ENCODE peak calls at places on chromosomes 5 and 9, in five cellular contexts. P is BE2C, F is H9, R is prostate gland, H is activated B cell treated with CpG ODN at 0.5 μM for 24 hours. Q is an unnamed sample.

GRCh38 chr5:99936911-99937310 is 598.3 kb upstream of the FAM174A start:
- DNase-seq in P (no peak), F (no peak), R (no peak), H (no peak), Q (no peak)

GRCh38 chr5:119112151-119112550 is 41.3 kb downstream of the DMXL1 start:
- DNase-seq in P (no peak), F (no peak), R (no peak), H (no peak), Q (no peak)

GRCh38 chr9:131813116-131813515 is 73.2 kb upstream of the RAPGEF1 start:
- DNase-seq in P (no peak), F (no peak), R (no peak), H (no peak), Q (no peak)

GRCh38 chr5:65986050-65986451 is 59.7 kb downstream of the ERBIN start:
- DNase-seq in P (no peak), F (no peak), R (no peak), H (no peak), Q (no peak)

GRCh38 chr9:25255216-25255615 is 423.0 kb downstream of the TUSC1 start:
- DNase-seq in P (no peak), F (no peak), R (no peak), H (no peak), Q (no peak)

GRCh38 chr5:119019431-119020348 is 31.3 kb upstream of the DTWD2 start:
- DNase-seq in P (no peak), F (no peak), R (no peak), H (no peak), Q (no peak)

GRCh38 chr9:124297915-124298645 is 40.3 kb downstream of the NEK6 start:
- DNase-seq in P (no peak), F (no peak), R (no peak), H (no peak), Q (no peak)

GRCh38 chr9:7336356-7337075 is 463.1 kb downstream of the DMAC1 start:
- DNase-seq in P (no peak), F (no peak), R (no peak), H (no peak), Q (no peak)

GRCh38 chr9:133379153-133380086 is 3.3 kb downstream of the STKLD1 start:
- DNase-seq in P (no peak), F (no peak), R (no peak), H (no peak), Q (no peak)

GRCh38 chr5:11346336-11346735 is 557.9 kb downstream of the CTNND2 start:
- DNase-seq in P (no peak), F (peak; percentile 82), R (no peak), H (no peak), Q (no peak)

GRCh38 chr9:106861585-106862114 is 1.3 kb upstream of the ZNF462 start:
- DNase-seq in P (no peak), F (no peak), R (no peak), H (no peak), Q (no peak)

GRCh38 chr9:96858018-96858573 is 3.8 kb upstream of the ZNF782 start:
- DNase-seq in P (no peak), F (no peak), R (no peak), H (no peak), Q (no peak)

GRCh38 chr5:815449-815848 is 30.9 kb upstream of the ZDHHC11B start:
- DNase-seq in P (no peak), F (no peak), R (no peak), H (no peak), Q (no peak)

GRCh38 chr9:6667633-6668280 is 22.2 kb upstream of the GLDC start:
- DNase-seq in P (peak; percentile 20), F (no peak), R (no peak), H (no peak), Q (no peak)

GRCh38 chr5:168301593-168302388 is 10.3 kb downstream of the WWC1 start:
- DNase-seq in P (no peak), F (no peak), R (no peak), H (no peak), Q (no peak)

GRCh38 chr5:133698646-133699526 is 86.5 kb upstream of the FSTL4 start:
- DNase-seq in P (no peak), F (peak; percentile 10), R (no peak), H (no peak), Q (no peak)

GRCh38 chr9:104682642-104683041 is 11.7 kb upstream of the OR13D1 start:
- DNase-seq in P (no peak), F (no peak), R (peak; percentile 4), H (no peak), Q (no peak)

GRCh38 chr5:114940709-114941108 is 229.0 kb downstream of the TRIM36 start:
- DNase-seq in P (no peak), F (no peak), R (no peak), H (no peak), Q (no peak)

GRCh38 chr5:137598341-137598740 is 99.2 kb upstream of the SPOCK1 start:
- DNase-seq in P (no peak), F (no peak), R (no peak), H (no peak), Q (no peak)

GRCh38 chr5:174413520-174414314 is 310.7 kb upstream of the MSX2 start:
- DNase-seq in P (no peak), F (no peak), R (no peak), H (no peak), Q (no peak)

GRCh38 chr5:78320461-78320860 is 26.0 kb upstream of the AP3B1 start:
- DNase-seq in P (peak; percentile 15), F (no peak), R (no peak), H (no peak), Q (no peak)

GRCh38 chr5:54443264-54443663 is 12.2 kb upstream of the HSPB3 start:
- DNase-seq in P (peak; percentile 13), F (no peak), R (no peak), H (no peak), Q (no peak)

DNA sequence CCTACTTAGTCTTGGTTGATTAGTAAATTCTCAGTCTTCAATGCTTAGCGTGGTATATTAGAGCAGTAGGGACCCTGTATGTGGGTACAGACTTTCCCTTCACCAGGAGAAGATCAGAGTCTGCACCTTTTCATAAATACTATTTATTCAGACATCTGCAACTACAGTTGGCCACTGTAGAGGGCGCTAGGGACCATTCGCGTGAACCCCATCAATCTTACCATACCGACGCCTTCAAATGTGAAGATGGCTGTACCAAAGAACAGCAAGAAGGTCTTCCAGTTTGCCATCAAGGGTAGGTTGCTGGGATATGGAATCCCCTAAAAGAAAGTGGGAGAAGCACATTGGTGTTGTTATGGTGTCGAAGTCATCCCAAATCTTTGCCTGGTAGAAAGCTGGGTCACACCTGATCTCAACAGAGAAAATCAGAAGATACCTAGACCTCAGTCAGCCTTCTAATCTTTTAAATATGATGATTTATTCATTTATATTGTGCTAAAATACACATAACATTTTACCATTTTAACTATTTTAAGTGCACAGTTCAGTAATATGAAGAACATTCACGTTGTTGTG is 19.1 kb downstream of the SLC36A3 start:
- DNase-seq in P (no peak), F (peak; percentile 43), R (no peak), H (no peak), Q (no peak)
- TF ChIP-seq CTCF in P (peak; percentile 34), F (peak; percentile 76), R (no peak), H (no peak), Q (peak; percentile 82)

GRCh38 chr5:131533844-131534243 is 101.2 kb downstream of the RAPGEF6 start:
- DNase-seq in P (no peak), F (no peak), R (no peak), H (no peak), Q (no peak)
- TF ChIP-seq CTCF in P (peak; percentile 60), F (peak; percentile 58), R (no peak), H (no peak), Q (no peak)

GRCh38 chr5:91379602-91380490 is 3.3 kb downstream of the ARRDC3 start:
- DNase-seq in P (peak; percentile 97), F (peak; percentile 96), R (peak; percentile 91), H (peak; percentile 98), Q (peak; percentile 95)
- TF ChIP-seq CTCF in P (no peak), F (no peak), R (no peak), H (no peak), Q (no peak)

DNA sequence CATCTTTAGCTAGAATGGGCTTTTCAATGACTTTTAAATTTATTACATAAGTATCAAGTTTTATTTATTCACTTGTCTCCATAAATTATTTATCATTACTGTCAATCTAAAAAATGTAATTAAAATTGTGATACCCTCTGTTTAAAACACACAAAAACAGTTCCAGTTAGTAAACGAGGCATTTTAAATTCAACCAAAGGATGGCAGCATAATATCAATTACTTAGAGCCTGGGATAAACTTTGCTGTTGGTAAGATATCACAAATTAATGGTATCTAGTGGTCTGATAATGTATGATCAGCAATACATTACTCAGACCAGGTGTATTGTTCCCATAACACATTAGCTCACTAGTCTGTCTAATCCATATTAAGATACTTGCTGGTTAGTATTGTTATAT is 9.6 kb upstream of the IFNE start:
- DNase-seq in P (no peak), F (no peak), R (no peak), H (no peak), Q (no peak)
- TF ChIP-seq CTCF in P (no peak), F (no peak), R (no peak), H (no peak), Q (no peak)

GRCh38 chr5:167050568-167051214 is 1240.8 kb upstream of the WWC1 start:
- DNase-seq in P (peak; percentile 8), F (peak; percentile 61), R (no peak), H (no peak), Q (no peak)

GRCh38 chr5:167051369-167051768 is 1240.1 kb upstream of the WWC1 start:
- DNase-seq in P (no peak), F (no peak), R (no peak), H (no peak), Q (no peak)

GRCh38 chr5:167049771-167050567 is 1241.5 kb upstream of the WWC1 start:
- DNase-seq in P (no peak), F (peak; percentile 52), R (no peak), H (no peak), Q (no peak)

DNA sequence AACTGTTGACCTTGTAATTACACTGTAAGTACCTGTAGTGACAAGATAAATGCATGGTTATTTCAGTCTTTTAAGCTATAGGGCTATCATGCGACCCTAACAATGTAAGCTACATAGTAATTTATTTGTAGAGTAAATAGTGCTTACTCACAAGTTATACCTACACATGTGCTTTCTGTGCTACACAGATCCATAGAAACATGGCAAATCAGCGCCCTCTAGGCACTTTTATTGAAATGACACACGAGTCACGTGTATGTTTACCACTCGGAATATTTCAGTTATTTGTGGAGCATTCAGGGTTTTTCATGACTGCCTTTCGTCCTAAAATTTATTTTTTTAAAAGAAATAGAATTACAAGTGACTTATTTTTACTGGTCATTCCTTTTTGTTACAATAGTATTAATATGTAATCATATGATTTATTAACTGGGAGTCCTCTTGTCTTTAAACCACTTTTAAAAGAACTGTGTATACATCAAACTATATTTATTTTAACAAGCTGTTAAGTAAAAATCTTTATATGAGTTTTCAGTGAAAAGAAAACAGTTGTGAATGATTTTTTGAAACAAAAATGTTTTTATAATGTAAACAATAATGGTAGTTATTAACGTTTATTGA is 1242.3 kb upstream of the WWC1 start:
- DNase-seq in P (peak; percentile 50), F (peak; percentile 36), R (peak; percentile 13), H (no peak), Q (no peak)
- TF ChIP-seq CTCF in P (peak; percentile 69), F (peak; percentile 82), R (no peak), H (no peak), Q (peak; percentile 56)

Q was measured in CD14-positive monocyte.